ENCODE peak calls at places on chromosomes 1 and 21, in four cellular contexts. P, K, S and A are unnamed samples.

GRCh38 chr21:28537371-28538079 is 455.2 kb downstream of the LTN1 start:
- DNase-seq in P (no peak), K (no peak), S (no peak), A (no peak)

GRCh38 chr1:58041621-58042020 is 504.9 kb downstream of the OMA1 start:
- DNase-seq in P (no peak), K (no peak), S (no peak), A (no peak)

GRCh38 chr21:21159253-21159899 is 161.2 kb downstream of the NCAM2 start:
- DNase-seq in P (no peak), K (no peak), S (no peak), A (no peak)

GRCh38 chr1:27672750-27673112 is 739 bp upstream of the IFI6 start:
- DNase-seq in P (no peak), K (no peak), S (no peak), A (no peak)

GRCh38 chr1:31797216-31797615 is 18.6 kb downstream of the SPOCD1 start:
- DNase-seq in P (no peak), K (no peak), S (no peak), A (no peak)

GRCh38 chr1:55375617-55376258 is 160.6 kb upstream of the USP24 start:
- DNase-seq in P (peak), K (peak), S (peak), A (peak)

GRCh38 chr1:187264995-187265602 is 436.4 kb downstream of the PLA2G4A start:
- DNase-seq in P (peak), K (no peak), S (peak), A (peak)

GRCh38 chr21:45642122-45642813 is 1.3 kb upstream of the PCBP3 start:
- DNase-seq in P (no peak), K (no peak), S (no peak), A (no peak)

GRCh38 chr1:180962178-180962577 is 49.5 kb downstream of the KIAA1614 start:
- DNase-seq in P (no peak), K (no peak), S (no peak), A (no peak)

GRCh38 chr1:25080294-25081209 is 150.5 kb upstream of the RUNX3 start:
- DNase-seq in P (no peak), K (no peak), S (peak), A (peak)

GRCh38 chr1:158366783-158367182 is 13.1 kb downstream of the CD1E start:
- DNase-seq in P (no peak), K (no peak), S (no peak), A (no peak)

GRCh38 chr1:164880644-164881043 is 321.7 kb downstream of the PBX1 start:
- DNase-seq in P (no peak), K (no peak), S (no peak), A (no peak)

GRCh38 chr1:46820560-46821060 is 21.8 kb downstream of the CYP4B1 start:
- DNase-seq in P (peak), K (no peak), S (no peak), A (no peak)

GRCh38 chr1:2528016-2528415 is 1.6 kb upstream of the PANK4 start:
- DNase-seq in P (no peak), K (peak), S (no peak), A (peak)

GRCh38 chr1:39926343-39926769 is 24.6 kb upstream of the MYCL start:
- DNase-seq in P (no peak), K (no peak), S (no peak), A (no peak)

GRCh38 chr1:9903801-9904527 is 6.1 kb downstream of the CTNNBIP1 start:
- DNase-seq in P (peak), K (no peak), S (no peak), A (no peak)

GRCh38 chr1:211126622-211127021 is 7.3 kb downstream of the KCNH1 start:
- DNase-seq in P (no peak), K (no peak), S (no peak), A (no peak)

GRCh38 chr1:28087614-28088167 is 719 bp downstream of the EYA3 start:
- DNase-seq in P (peak), K (no peak), S (no peak), A (peak)

GRCh38 chr1:90476994-90477393 is 240.1 kb downstream of the BARHL2 start:
- DNase-seq in P (no peak), K (no peak), S (no peak), A (no peak)

GRCh38 chr1:81510701-81511100 is 290.0 kb upstream of the ADGRL2 start:
- DNase-seq in P (no peak), K (no peak), S (no peak), A (no peak)

GRCh38 chr1:63630238-63630637 is 37.0 kb downstream of the PGM1 start:
- DNase-seq in P (no peak), K (no peak), S (no peak), A (no peak)

GRCh38 chr1:45679123-45679522 is 7.2 kb downstream of the GPBP1L1 start:
- DNase-seq in P (no peak), K (no peak), S (no peak), A (peak)

GRCh38 chr1:219324629-219325367 is 151.1 kb downstream of the LYPLAL1 start:
- DNase-seq in P (peak), K (no peak), S (no peak), A (no peak)

GRCh38 chr1:8962812-8963669 is 17.4 kb downstream of the CA6 start:
- DNase-seq in P (peak), K (no peak), S (no peak), A (no peak)

GRCh38 chr1:27525296-27526271 is 35.6 kb upstream of the WASF2 start:
- DNase-seq in P (peak), K (peak), S (peak), A (peak)